ENCODE peak calls at places on chromosomes 13 and 19, in seven cellular contexts. One of them, this sample, is unnamed.

GRCh38 chr19:812049-812816 is 9.5 kb downstream of the PLPPR3 start:
- DNase-seq in heart right ventricle: no peak
- DNase-seq in body of pancreas: no peak
- DNase-seq in mucosa of descending colon: no peak
- DNase-seq in right atrium auricular region: no peak
- DNase-seq in psoas muscle: no peak
- DNase-seq in GM23338: peak; percentile 53
- DNase-seq in this sample: no peak

GRCh38 chr13:35768126-35768525 is 291.6 kb upstream of the MAB21L1 start:
- DNase-seq in heart right ventricle: no peak
- DNase-seq in mucosa of descending colon: no peak
- DNase-seq in right atrium auricular region: no peak
- DNase-seq in GM23338: no peak
- DNase-seq in psoas muscle: no peak
- DNase-seq in body of pancreas: no peak
- DNase-seq in this sample: no peak

GRCh38 chr13:111160648-111161047 is 45.5 kb downstream of the ARHGEF7 start:
- DNase-seq in right atrium auricular region: no peak
- DNase-seq in psoas muscle: no peak
- DNase-seq in body of pancreas: no peak
- DNase-seq in mucosa of descending colon: no peak
- DNase-seq in GM23338: no peak
- DNase-seq in heart right ventricle: no peak
- DNase-seq in this sample: no peak

GRCh38 chr19:38251564-38252051 is 4.6 kb downstream of the PPP1R14A start:
- DNase-seq in heart right ventricle: peak; percentile 88
- DNase-seq in body of pancreas: no peak
- DNase-seq in right atrium auricular region: no peak
- DNase-seq in GM23338: peak; percentile 56
- DNase-seq in mucosa of descending colon: no peak
- DNase-seq in psoas muscle: no peak
- DNase-seq in this sample: no peak

GRCh38 chr13:113118328-113119021 is 4.1 kb upstream of the F10 start:
- DNase-seq in psoas muscle: no peak
- DNase-seq in heart right ventricle: no peak
- DNase-seq in mucosa of descending colon: no peak
- DNase-seq in GM23338: no peak
- DNase-seq in right atrium auricular region: no peak
- DNase-seq in body of pancreas: no peak
- DNase-seq in this sample: no peak

GRCh38 chr13:110486061-110486780 is 75.3 kb downstream of the RAB20 start:
- DNase-seq in psoas muscle: no peak
- DNase-seq in right atrium auricular region: no peak
- DNase-seq in body of pancreas: no peak
- DNase-seq in heart right ventricle: no peak
- DNase-seq in GM23338: peak; percentile 55
- DNase-seq in mucosa of descending colon: no peak
- DNase-seq in this sample: no peak

GRCh38 chr19:14761607-14762006 is 16.8 kb downstream of the ADGRE2 start:
- DNase-seq in GM23338: no peak
- DNase-seq in psoas muscle: no peak
- DNase-seq in heart right ventricle: no peak
- DNase-seq in right atrium auricular region: no peak
- DNase-seq in body of pancreas: no peak
- DNase-seq in mucosa of descending colon: no peak
- DNase-seq in this sample: no peak

GRCh38 chr19:47826800-47827199 is 5.1 kb downstream of the CRX start:
- DNase-seq in body of pancreas: no peak
- DNase-seq in heart right ventricle: no peak
- DNase-seq in psoas muscle: no peak
- DNase-seq in mucosa of descending colon: no peak
- DNase-seq in right atrium auricular region: no peak
- DNase-seq in GM23338: no peak
- DNase-seq in this sample: no peak

GRCh38 chr19:8257052-8257443 is 47.9 kb downstream of the CERS4 start:
- DNase-seq in body of pancreas: no peak
- DNase-seq in mucosa of descending colon: peak; percentile 16
- DNase-seq in heart right ventricle: no peak
- DNase-seq in GM23338: peak; percentile 81
- DNase-seq in psoas muscle: no peak
- DNase-seq in right atrium auricular region: no peak
- DNase-seq in this sample: no peak

GRCh38 chr19:3057275-3057714 is 5.0 kb downstream of the TLE5 start:
- DNase-seq in GM23338: no peak
- DNase-seq in psoas muscle: peak; percentile 92
- DNase-seq in mucosa of descending colon: no peak
- DNase-seq in right atrium auricular region: peak; percentile 90
- DNase-seq in body of pancreas: peak; percentile 96
- DNase-seq in heart right ventricle: peak; percentile 86
- DNase-seq in this sample: peak; percentile 87

GRCh38 chr19:16134510-16134909 is 9.0 kb upstream of the HSH2D start:
- DNase-seq in GM23338: no peak
- DNase-seq in heart right ventricle: no peak
- DNase-seq in body of pancreas: no peak
- DNase-seq in mucosa of descending colon: no peak
- DNase-seq in psoas muscle: no peak
- DNase-seq in right atrium auricular region: no peak
- DNase-seq in this sample: no peak

GRCh38 chr19:21940684-21941083 is 70.1 kb downstream of the ZNF208 start:
- DNase-seq in heart right ventricle: no peak
- DNase-seq in mucosa of descending colon: no peak
- DNase-seq in GM23338: no peak
- DNase-seq in right atrium auricular region: no peak
- DNase-seq in psoas muscle: no peak
- DNase-seq in body of pancreas: no peak
- DNase-seq in this sample: no peak

GRCh38 chr13:110334256-110334655 is 27.2 kb downstream of the COL4A2 start:
- DNase-seq in mucosa of descending colon: no peak
- DNase-seq in body of pancreas: no peak
- DNase-seq in right atrium auricular region: no peak
- DNase-seq in psoas muscle: no peak
- DNase-seq in GM23338: no peak
- DNase-seq in heart right ventricle: no peak
- DNase-seq in this sample: no peak

GRCh38 chr13:36430247-36431203 is 1.8 kb upstream of the CCNA1 start:
- DNase-seq in body of pancreas: peak; percentile 55
- DNase-seq in mucosa of descending colon: no peak
- DNase-seq in heart right ventricle: peak; percentile 19
- DNase-seq in psoas muscle: peak; percentile 18
- DNase-seq in right atrium auricular region: no peak
- DNase-seq in GM23338: peak; percentile 73
- DNase-seq in this sample: peak; percentile 36

GRCh38 chr19:5588441-5588840 is 20.7 kb upstream of the TINCR start:
- DNase-seq in heart right ventricle: no peak
- DNase-seq in right atrium auricular region: no peak
- DNase-seq in mucosa of descending colon: no peak
- DNase-seq in GM23338: no peak
- DNase-seq in body of pancreas: no peak
- DNase-seq in psoas muscle: no peak
- DNase-seq in this sample: no peak

GRCh38 chr19:34359140-34359953 is 5.6 kb upstream of the GPI start:
- DNase-seq in psoas muscle: peak; percentile 97
- DNase-seq in right atrium auricular region: peak; percentile 97
- DNase-seq in GM23338: peak; percentile 96
- DNase-seq in mucosa of descending colon: peak; percentile 96
- DNase-seq in body of pancreas: peak; percentile 99
- DNase-seq in heart right ventricle: peak; percentile 92
- DNase-seq in this sample: peak; percentile 97
- TF ChIP-seq CTCF in psoas muscle: peak; percentile 42
- TF ChIP-seq CTCF in right atrium auricular region: peak; percentile 79
- TF ChIP-seq CTCF in GM23338: peak; percentile 71
- TF ChIP-seq CTCF in mucosa of descending colon: peak; percentile 28
- TF ChIP-seq CTCF in body of pancreas: peak; percentile 38
- TF ChIP-seq CTCF in heart right ventricle: peak; percentile 66
- TF ChIP-seq CTCF in this sample: peak; percentile 8

GRCh38 chr19:42090687-42091086 is 14.7 kb downstream of the ZNF574 start:
- DNase-seq in GM23338: no peak
- DNase-seq in body of pancreas: no peak
- DNase-seq in right atrium auricular region: no peak
- DNase-seq in mucosa of descending colon: no peak
- DNase-seq in psoas muscle: no peak
- DNase-seq in heart right ventricle: no peak
- DNase-seq in this sample: no peak

GRCh38 chr19:42093505-42093904 is 17.5 kb downstream of the ZNF574 start:
- DNase-seq in right atrium auricular region: no peak
- DNase-seq in heart right ventricle: no peak
- DNase-seq in mucosa of descending colon: no peak
- DNase-seq in psoas muscle: no peak
- DNase-seq in body of pancreas: no peak
- DNase-seq in GM23338: no peak
- DNase-seq in this sample: no peak

GRCh38 chr19:42091300-42092266 is 15.6 kb downstream of the ZNF574 start:
- DNase-seq in body of pancreas: no peak
- DNase-seq in GM23338: no peak
- DNase-seq in heart right ventricle: no peak
- DNase-seq in psoas muscle: no peak
- DNase-seq in mucosa of descending colon: peak; percentile 76
- DNase-seq in right atrium auricular region: no peak
- DNase-seq in this sample: no peak

GRCh38 chr19:42089772-42090171 is 13.8 kb downstream of the ZNF574 start:
- DNase-seq in mucosa of descending colon: no peak
- DNase-seq in psoas muscle: no peak
- DNase-seq in body of pancreas: no peak
- DNase-seq in GM23338: no peak
- DNase-seq in heart right ventricle: no peak
- DNase-seq in right atrium auricular region: no peak
- DNase-seq in this sample: no peak

GRCh38 chr19:42092350-42092749 is 16.4 kb downstream of the ZNF574 start:
- DNase-seq in right atrium auricular region: no peak
- DNase-seq in psoas muscle: no peak
- DNase-seq in mucosa of descending colon: peak; percentile 78
- DNase-seq in GM23338: peak; percentile 82
- DNase-seq in heart right ventricle: no peak
- DNase-seq in body of pancreas: peak; percentile 36
- DNase-seq in this sample: no peak
- H3K4me1 ChIP-seq in right atrium auricular region: no peaks in the 10 kb centered on the region
- H3K4me1 ChIP-seq in psoas muscle: no peaks in the 10 kb centered on the region
- H3K4me1 ChIP-seq in mucosa of descending colon: peaks cover 13% of the 10 kb centered on the region
- H3K4me1 ChIP-seq in GM23338: peaks cover 10% of the 10 kb centered on the region
- H3K4me1 ChIP-seq in heart right ventricle: no peaks in the 10 kb centered on the region
- H3K4me1 ChIP-seq in body of pancreas: peaks cover 2% of the 10 kb centered on the region
- H3K4me1 ChIP-seq in this sample: peaks cover 4% of the 10 kb centered on the region

GRCh38 chr19:29872224-29872731 is 60.5 kb downstream of the CCNE1 start:
- DNase-seq in right atrium auricular region: no peak
- DNase-seq in mucosa of descending colon: no peak
- DNase-seq in body of pancreas: no peak
- DNase-seq in psoas muscle: no peak
- DNase-seq in heart right ventricle: no peak
- DNase-seq in GM23338: peak; percentile 65
- DNase-seq in this sample: no peak
- TF ChIP-seq CTCF in right atrium auricular region: peak; percentile 22
- TF ChIP-seq CTCF in mucosa of descending colon: no peak
- TF ChIP-seq CTCF in body of pancreas: no peak
- TF ChIP-seq CTCF in psoas muscle: peak; percentile 28
- TF ChIP-seq CTCF in heart right ventricle: peak; percentile 31
- TF ChIP-seq CTCF in GM23338: peak; percentile 48
- TF ChIP-seq CTCF in this sample: no peak

GRCh38 chr19:42217522-42218442 is at the start of gene DEDD2:
- DNase-seq in mucosa of descending colon: peak; percentile 98
- DNase-seq in heart right ventricle: peak; percentile 96
- DNase-seq in psoas muscle: peak; percentile 98
- DNase-seq in right atrium auricular region: peak; percentile 98
- DNase-seq in body of pancreas: peak; percentile 98
- DNase-seq in GM23338: peak; percentile 96
- DNase-seq in this sample: peak; percentile 99
- H3K4me1 ChIP-seq in mucosa of descending colon: peaks cover 34% of the 10 kb centered on the region
- H3K4me1 ChIP-seq in heart right ventricle: peaks cover 40% of the 10 kb centered on the region
- H3K4me1 ChIP-seq in psoas muscle: peaks cover 43% of the 10 kb centered on the region
- H3K4me1 ChIP-seq in right atrium auricular region: no peaks in the 10 kb centered on the region
- H3K4me1 ChIP-seq in body of pancreas: peaks cover 70% of the 10 kb centered on the region
- H3K4me1 ChIP-seq in GM23338: peaks cover 9% of the 10 kb centered on the region
- H3K4me1 ChIP-seq in this sample: peaks cover 17% of the 10 kb centered on the region

GRCh38 chr19:23822735-23823134 is 64.0 kb upstream of the ZNF681 start:
- DNase-seq in right atrium auricular region: no peak
- DNase-seq in psoas muscle: no peak
- DNase-seq in mucosa of descending colon: no peak
- DNase-seq in GM23338: no peak
- DNase-seq in heart right ventricle: no peak
- DNase-seq in body of pancreas: no peak
- DNase-seq in this sample: no peak

GRCh38 chr19:23817519-23817918 is 58.8 kb upstream of the ZNF681 start:
- DNase-seq in psoas muscle: no peak
- DNase-seq in heart right ventricle: no peak
- DNase-seq in body of pancreas: peak; percentile 13
- DNase-seq in mucosa of descending colon: peak; percentile 66
- DNase-seq in right atrium auricular region: no peak
- DNase-seq in GM23338: peak; percentile 84
- DNase-seq in this sample: no peak
- TF ChIP-seq CTCF in psoas muscle: peak; percentile 19
- TF ChIP-seq CTCF in heart right ventricle: peak; percentile 49
- TF ChIP-seq CTCF in body of pancreas: no peak
- TF ChIP-seq CTCF in mucosa of descending colon: no peak
- TF ChIP-seq CTCF in right atrium auricular region: peak; percentile 51
- TF ChIP-seq CTCF in GM23338: peak; percentile 61
- TF ChIP-seq CTCF in this sample: peak; percentile 33

GRCh38 chr19:45128109-45128508 is 32.7 kb downstream of the NKPD1 start:
- DNase-seq in right atrium auricular region: no peak
- DNase-seq in heart right ventricle: no peak
- DNase-seq in mucosa of descending colon: no peak
- DNase-seq in psoas muscle: no peak
- DNase-seq in body of pancreas: no peak
- DNase-seq in GM23338: no peak
- DNase-seq in this sample: no peak
- H3K4me1 ChIP-seq in right atrium auricular region: no peaks in the 10 kb centered on the region
- H3K4me1 ChIP-seq in heart right ventricle: no peaks in the 10 kb centered on the region
- H3K4me1 ChIP-seq in mucosa of descending colon: peaks cover 8% of the 10 kb centered on the region
- H3K4me1 ChIP-seq in psoas muscle: peaks cover 4% of the 10 kb centered on the region
- H3K4me1 ChIP-seq in body of pancreas: peaks cover 10% of the 10 kb centered on the region
- H3K4me1 ChIP-seq in GM23338: peaks cover 2% of the 10 kb centered on the region
- H3K4me1 ChIP-seq in this sample: no peaks in the 10 kb centered on the region

DNA sequence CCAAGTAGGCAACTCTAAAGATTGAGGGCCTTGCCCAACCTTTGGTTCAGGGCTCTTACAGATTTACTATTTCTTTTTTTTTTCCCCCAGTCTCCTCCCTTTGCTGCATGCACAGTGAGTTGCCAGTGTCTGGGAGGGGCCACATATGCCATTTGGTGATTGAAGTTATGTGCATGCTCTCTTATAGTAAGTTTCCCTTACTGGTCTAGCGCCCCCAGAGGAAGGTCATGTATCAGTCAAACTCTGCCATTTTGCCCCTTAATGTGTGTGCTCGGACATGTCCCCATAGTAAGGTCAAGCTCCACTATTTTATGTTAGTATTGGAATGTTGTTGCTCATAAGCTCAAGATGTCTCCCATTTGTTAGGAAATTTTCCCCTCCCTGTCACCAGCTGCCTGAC is 1138.0 kb upstream of the SLC10A2 start:
- DNase-seq in psoas muscle: no peak
- DNase-seq in GM23338: peak; percentile 18
- DNase-seq in mucosa of descending colon: no peak
- DNase-seq in right atrium auricular region: no peak
- DNase-seq in heart right ventricle: no peak
- DNase-seq in body of pancreas: no peak
- DNase-seq in this sample: no peak
- TF ChIP-seq CTCF in psoas muscle: no peak
- TF ChIP-seq CTCF in GM23338: peak; percentile 35
- TF ChIP-seq CTCF in mucosa of descending colon: no peak
- TF ChIP-seq CTCF in right atrium auricular region: no peak
- TF ChIP-seq CTCF in heart right ventricle: no peak
- TF ChIP-seq CTCF in body of pancreas: no peak
- TF ChIP-seq CTCF in this sample: no peak

GRCh38 chr19:10747271-10747670 is 29.4 kb downstream of the DNM2 start:
- DNase-seq in right atrium auricular region: no peak
- DNase-seq in body of pancreas: no peak
- DNase-seq in GM23338: no peak
- DNase-seq in heart right ventricle: no peak
- DNase-seq in mucosa of descending colon: peak; percentile 83
- DNase-seq in psoas muscle: no peak
- DNase-seq in this sample: no peak
- H3K4me1 ChIP-seq in right atrium auricular region: no peaks in the 10 kb centered on the region
- H3K4me1 ChIP-seq in body of pancreas: peaks cover 90% of the 10 kb centered on the region
- H3K4me1 ChIP-seq in GM23338: peaks cover 7% of the 10 kb centered on the region
- H3K4me1 ChIP-seq in heart right ventricle: peaks cover 83% of the 10 kb centered on the region
- H3K4me1 ChIP-seq in mucosa of descending colon: peaks cover 68% of the 10 kb centered on the region
- H3K4me1 ChIP-seq in psoas muscle: peaks cover 50% of the 10 kb centered on the region
- H3K4me1 ChIP-seq in this sample: peaks cover 45% of the 10 kb centered on the region

GRCh38 chr13:62321895-62322294 is 906.2 kb upstream of the PCDH20 start:
- DNase-seq in mucosa of descending colon: no peak
- DNase-seq in psoas muscle: no peak
- DNase-seq in body of pancreas: no peak
- DNase-seq in right atrium auricular region: no peak
- DNase-seq in heart right ventricle: no peak
- DNase-seq in GM23338: no peak
- DNase-seq in this sample: no peak
- TF ChIP-seq CTCF in mucosa of descending colon: no peak
- TF ChIP-seq CTCF in psoas muscle: no peak
- TF ChIP-seq CTCF in body of pancreas: no peak
- TF ChIP-seq CTCF in right atrium auricular region: no peak
- TF ChIP-seq CTCF in heart right ventricle: no peak
- TF ChIP-seq CTCF in GM23338: no peak
- TF ChIP-seq CTCF in this sample: no peak